ENCODE peak calls at places on chromosomes 1 and 21, in nine cellular contexts. Y is activated naive CD4-positive, alpha-beta T cell treated with anti-CD3 and anti-CD28 coated beads for 36 hours; E is BE2C; L is activated naive CD8-positive, alpha-beta T cell treated with anti-CD3 and anti-CD28 coated beads for 36 hours; R is suprapubic skin; Q is stimulated activated CD8-positive, alpha-beta memory T cell treated with anti-CD3 and anti-CD28 coated beads, Interleukin-15, amount 100 ng/mL, for 1 hour; T is esophagus squamous epithelium; I is posterior vena cava; S is stimulated activated CD4-positive, alpha-beta T cell treated with anti-CD3 and anti-CD28 coated beads, Interleukin-12 subunit alpha, Interleukin-12 subunit beta, amount 100 ng/mL, for 4 hours. X is an unnamed sample.
A peak's percentile ranks its signal among the peaks of the same experiment; 100 is the strongest.

GRCh38 chr1:164922585-164922984 is 363.6 kb downstream of the PBX1 start:
- DNase-seq in Y (no peak), E (no peak), L (no peak), R (no peak), Q (no peak), T (no peak), I (no peak), S (no peak), X (no peak)

GRCh38 chr1:170214980-170215910 is 69.5 kb downstream of the NTMT2 start:
- DNase-seq in Y (no peak), E (no peak), L (no peak), R (no peak), Q (no peak), T (no peak), I (peak; percentile 79), S (no peak), X (no peak)

GRCh38 chr1:26921462-26922200 is at the start of gene NUDC:
- DNase-seq in Y (peak; percentile 98), E (peak; percentile 93), L (peak; percentile 97), R (peak; percentile 98), Q (peak; percentile 91), T (peak; percentile 78), I (peak; percentile 99), S (peak; percentile 92), X (peak; percentile 99)

GRCh38 chr1:205250699-205251098 is 23.0 kb downstream of the TMCC2 start:
- DNase-seq in Y (no peak), E (no peak), L (no peak), R (no peak), Q (no peak), T (no peak), I (no peak), S (no peak), X (no peak)

GRCh38 chr21:19853061-19853460 is 1145.1 kb upstream of the NCAM2 start:
- DNase-seq in Y (no peak), E (no peak), L (no peak), R (no peak), Q (no peak), T (no peak), I (peak; percentile 52), S (no peak), X (no peak)

GRCh38 chr1:167805041-167805556 is 83.3 kb downstream of the MPZL1 start:
- DNase-seq in Y (peak; percentile 59), E (no peak), L (no peak), R (no peak), Q (no peak), T (no peak), I (no peak), S (no peak), X (no peak)

GRCh38 chr21:46051821-46052675 is 45.9 kb upstream of the COL6A2 start:
- DNase-seq in Y (no peak), E (no peak), L (no peak), R (peak; percentile 63), Q (no peak), T (no peak), I (peak; percentile 80), S (no peak), X (peak; percentile 62)

GRCh38 chr1:93471911-93472310 is 24.0 kb downstream of the FNBP1L start:
- DNase-seq in Y (no peak), E (no peak), L (no peak), R (no peak), Q (no peak), T (no peak), I (no peak), S (no peak), X (no peak)

GRCh38 chr1:52669696-52670095 is 28.5 kb downstream of the COA7 start:
- DNase-seq in Y (no peak), E (no peak), L (no peak), R (no peak), Q (no peak), T (no peak), I (no peak), S (no peak), X (no peak)

GRCh38 chr1:32939655-32940371 is 24.8 kb downstream of the RNF19B start:
- DNase-seq in Y (peak; percentile 30), E (no peak), L (peak; percentile 26), R (no peak), Q (no peak), T (no peak), I (peak; percentile 87), S (no peak), X (no peak)

GRCh38 chr1:44603718-44604117 is 70.6 kb downstream of the TMEM53 start:
- DNase-seq in Y (no peak), E (no peak), L (no peak), R (no peak), Q (no peak), T (no peak), I (peak; percentile 62), S (no peak), X (no peak)

GRCh38 chr1:160801836-160802580 is 6.0 kb downstream of the LY9 start:
- DNase-seq in Y (no peak), E (no peak), L (no peak), R (no peak), Q (no peak), T (no peak), I (no peak), S (no peak), X (no peak)

GRCh38 chr1:16073490-16074104 is at the start of gene FAM131C:
- DNase-seq in Y (peak; percentile 36), E (peak; percentile 38), L (peak; percentile 65), R (no peak), Q (no peak), T (no peak), I (no peak), S (peak; percentile 44), X (no peak)

GRCh38 chr1:26285366-26286063 is 5.6 kb downstream of the SH3BGRL3 start:
- DNase-seq in Y (peak; percentile 65), E (peak; percentile 53), L (peak; percentile 55), R (peak; percentile 67), Q (no peak), T (no peak), I (no peak), S (no peak), X (no peak)

GRCh38 chr1:205777994-205778393 is 2.7 kb upstream of the RAB29 start:
- DNase-seq in Y (no peak), E (no peak), L (no peak), R (no peak), Q (no peak), T (no peak), I (no peak), S (no peak), X (no peak)

GRCh38 chr1:59692591-59692990 is 122.2 kb upstream of the HOOK1 start:
- DNase-seq in Y (no peak), E (peak; percentile 47), L (no peak), R (no peak), Q (no peak), T (no peak), I (no peak), S (no peak), X (no peak)

GRCh38 chr1:197313713-197314112 is 45.7 kb downstream of the CRB1 start:
- DNase-seq in Y (no peak), E (no peak), L (no peak), R (no peak), Q (no peak), T (no peak), I (no peak), S (no peak), X (no peak)

GRCh38 chr1:12603224-12603623 is 14.8 kb downstream of the DHRS3 start:
- DNase-seq in Y (no peak), E (no peak), L (no peak), R (no peak), Q (no peak), T (no peak), I (no peak), S (no peak), X (no peak)

GRCh38 chr1:163295949-163296348 is 25.8 kb upstream of the NUF2 start:
- DNase-seq in Y (no peak), E (no peak), L (no peak), R (no peak), Q (no peak), T (no peak), I (no peak), S (no peak), X (no peak)

X was measured in sigmoid colon.